ENCODE peak calls at places on chromosomes 3 and 15, in nine cellular contexts. One of them, this sample, is unnamed.

GRCh38 chr3:32238816-32239637 is 547 bp downstream of the CMTM8 start:
- DNase-seq in lower lobe of right lung: peak; percentile 64
- DNase-seq in fibroblast of lung: peak; percentile 46
- DNase-seq in heart right ventricle: peak; percentile 38
- DNase-seq in RWPE1: peak; percentile 14
- DNase-seq in PC-3: peak; percentile 39
- DNase-seq in transverse colon: peak; percentile 31
- DNase-seq in stomach: peak; percentile 34
- DNase-seq in body of pancreas: peak; percentile 68
- DNase-seq in this sample: peak; percentile 53

GRCh38 chr15:70264014-70264492 is 166.3 kb upstream of the TLE3 start:
- DNase-seq in stomach: no peak
- DNase-seq in transverse colon: no peak
- DNase-seq in lower lobe of right lung: no peak
- DNase-seq in heart right ventricle: peak; percentile 46
- DNase-seq in fibroblast of lung: peak; percentile 84
- DNase-seq in body of pancreas: no peak
- DNase-seq in RWPE1: no peak
- DNase-seq in PC-3: no peak
- DNase-seq in this sample: no peak

GRCh38 chr15:98169551-98169950 is 209.0 kb downstream of the ARRDC4 start:
- DNase-seq in PC-3: no peak
- DNase-seq in body of pancreas: no peak
- DNase-seq in transverse colon: no peak
- DNase-seq in lower lobe of right lung: no peak
- DNase-seq in fibroblast of lung: no peak
- DNase-seq in heart right ventricle: no peak
- DNase-seq in stomach: no peak
- DNase-seq in RWPE1: no peak
- DNase-seq in this sample: no peak

GRCh38 chr3:29140706-29141105 is 140.2 kb upstream of the RBMS3 start:
- DNase-seq in transverse colon: no peak
- DNase-seq in lower lobe of right lung: no peak
- DNase-seq in heart right ventricle: no peak
- DNase-seq in PC-3: no peak
- DNase-seq in body of pancreas: no peak
- DNase-seq in fibroblast of lung: peak; percentile 16
- DNase-seq in stomach: no peak
- DNase-seq in RWPE1: no peak
- DNase-seq in this sample: no peak

GRCh38 chr3:108489776-108490175 is 20.6 kb downstream of the MYH15 start:
- DNase-seq in fibroblast of lung: peak; percentile 34
- DNase-seq in heart right ventricle: peak; percentile 15
- DNase-seq in body of pancreas: no peak
- DNase-seq in lower lobe of right lung: no peak
- DNase-seq in stomach: no peak
- DNase-seq in transverse colon: no peak
- DNase-seq in PC-3: peak; percentile 71
- DNase-seq in RWPE1: peak; percentile 50
- DNase-seq in this sample: peak; percentile 35

GRCh38 chr15:77886805-77887448 is 190.6 kb downstream of the TBC1D2B start:
- DNase-seq in PC-3: no peak
- DNase-seq in body of pancreas: no peak
- DNase-seq in transverse colon: no peak
- DNase-seq in fibroblast of lung: no peak
- DNase-seq in heart right ventricle: no peak
- DNase-seq in stomach: no peak
- DNase-seq in RWPE1: no peak
- DNase-seq in lower lobe of right lung: no peak
- DNase-seq in this sample: no peak

GRCh38 chr3:104411760-104412159 is 954.9 kb upstream of the ALCAM start:
- DNase-seq in transverse colon: no peak
- DNase-seq in body of pancreas: no peak
- DNase-seq in fibroblast of lung: peak; percentile 1
- DNase-seq in heart right ventricle: no peak
- DNase-seq in lower lobe of right lung: no peak
- DNase-seq in stomach: no peak
- DNase-seq in PC-3: no peak
- DNase-seq in RWPE1: no peak
- DNase-seq in this sample: no peak

GRCh38 chr15:64857421-64857820 is 15.7 kb downstream of the PLEKHO2 start:
- DNase-seq in body of pancreas: no peak
- DNase-seq in heart right ventricle: no peak
- DNase-seq in transverse colon: no peak
- DNase-seq in lower lobe of right lung: no peak
- DNase-seq in RWPE1: peak; percentile 31
- DNase-seq in PC-3: no peak
- DNase-seq in stomach: no peak
- DNase-seq in fibroblast of lung: peak; percentile 79
- DNase-seq in this sample: no peak

GRCh38 chr15:42736178-42736792 is 643 bp downstream of the CDAN1 start:
- DNase-seq in RWPE1: peak; percentile 42
- DNase-seq in transverse colon: no peak
- DNase-seq in fibroblast of lung: peak; percentile 7
- DNase-seq in PC-3: peak; percentile 7
- DNase-seq in body of pancreas: no peak
- DNase-seq in heart right ventricle: no peak
- DNase-seq in lower lobe of right lung: no peak
- DNase-seq in stomach: no peak
- DNase-seq in this sample: no peak
- H3K27ac ChIP-seq in RWPE1: peak overlapping the region; percentile 81
- H3K27ac ChIP-seq in transverse colon: peak overlapping the region; percentile 93
- H3K27ac ChIP-seq in fibroblast of lung: peak overlapping the region; percentile 56
- H3K27ac ChIP-seq in PC-3: no peak overlapping the region
- H3K27ac ChIP-seq in body of pancreas: peak overlapping the region; percentile 91
- H3K27ac ChIP-seq in heart right ventricle: peak overlapping the region; percentile 92
- H3K27ac ChIP-seq in lower lobe of right lung: peak overlapping the region; percentile 89
- H3K27ac ChIP-seq in stomach: peak overlapping the region; percentile 91
- H3K27ac ChIP-seq in this sample: peak overlapping the region; percentile 63

GRCh38 chr3:126543457-126544090 is 15.2 kb downstream of the C3orf22 start:
- DNase-seq in PC-3: no peak
- DNase-seq in fibroblast of lung: no peak
- DNase-seq in RWPE1: no peak
- DNase-seq in body of pancreas: no peak
- DNase-seq in transverse colon: peak; percentile 3
- DNase-seq in heart right ventricle: no peak
- DNase-seq in lower lobe of right lung: peak; percentile 39
- DNase-seq in stomach: peak; percentile 10
- DNase-seq in this sample: no peak

GRCh38 chr3:126540946-126541627 is 17.1 kb downstream of the CHST13 start:
- DNase-seq in stomach: no peak
- DNase-seq in heart right ventricle: no peak
- DNase-seq in lower lobe of right lung: peak; percentile 41
- DNase-seq in fibroblast of lung: no peak
- DNase-seq in RWPE1: no peak
- DNase-seq in transverse colon: peak; percentile 5
- DNase-seq in body of pancreas: no peak
- DNase-seq in PC-3: no peak
- DNase-seq in this sample: no peak

GRCh38 chr3:126542340-126543241 is 16.1 kb downstream of the C3orf22 start:
- DNase-seq in stomach: peak; percentile 11
- DNase-seq in body of pancreas: peak; percentile 9
- DNase-seq in heart right ventricle: no peak
- DNase-seq in lower lobe of right lung: peak; percentile 38
- DNase-seq in transverse colon: peak; percentile 6
- DNase-seq in RWPE1: no peak
- DNase-seq in fibroblast of lung: no peak
- DNase-seq in PC-3: no peak
- DNase-seq in this sample: no peak

GRCh38 chr3:126540342-126540849 is 16.4 kb downstream of the CHST13 start:
- DNase-seq in lower lobe of right lung: peak; percentile 45
- DNase-seq in body of pancreas: no peak
- DNase-seq in fibroblast of lung: peak; percentile 90
- DNase-seq in stomach: no peak
- DNase-seq in transverse colon: peak; percentile 20
- DNase-seq in RWPE1: peak; percentile 70
- DNase-seq in PC-3: peak; percentile 91
- DNase-seq in heart right ventricle: peak; percentile 34
- DNase-seq in this sample: no peak

GRCh38 chr3:126541628-126542339 is 16.9 kb downstream of the C3orf22 start:
- DNase-seq in RWPE1: no peak
- DNase-seq in heart right ventricle: no peak
- DNase-seq in body of pancreas: no peak
- DNase-seq in PC-3: no peak
- DNase-seq in transverse colon: peak; percentile 1
- DNase-seq in fibroblast of lung: no peak
- DNase-seq in stomach: peak; percentile 9
- DNase-seq in lower lobe of right lung: peak; percentile 42
- DNase-seq in this sample: no peak
- H3K27ac ChIP-seq in RWPE1: no peak overlapping the region
- H3K27ac ChIP-seq in heart right ventricle: no peak overlapping the region
- H3K27ac ChIP-seq in body of pancreas: no peak overlapping the region
- H3K27ac ChIP-seq in PC-3: no peak overlapping the region
- H3K27ac ChIP-seq in transverse colon: no peak overlapping the region
- H3K27ac ChIP-seq in fibroblast of lung: no peak overlapping the region
- H3K27ac ChIP-seq in stomach: no peak overlapping the region
- H3K27ac ChIP-seq in lower lobe of right lung: no peak overlapping the region
- H3K27ac ChIP-seq in this sample: no peak overlapping the region

GRCh38 chr3:65960087-65960486 is 78.6 kb downstream of the MAGI1 start:
- DNase-seq in RWPE1: no peak
- DNase-seq in stomach: no peak
- DNase-seq in heart right ventricle: no peak
- DNase-seq in body of pancreas: no peak
- DNase-seq in fibroblast of lung: peak; percentile 90
- DNase-seq in PC-3: no peak
- DNase-seq in lower lobe of right lung: no peak
- DNase-seq in transverse colon: no peak
- DNase-seq in this sample: no peak

GRCh38 chr3:65967376-65967775 is 71.3 kb downstream of the MAGI1 start:
- DNase-seq in body of pancreas: no peak
- DNase-seq in stomach: no peak
- DNase-seq in transverse colon: no peak
- DNase-seq in heart right ventricle: no peak
- DNase-seq in PC-3: no peak
- DNase-seq in fibroblast of lung: no peak
- DNase-seq in RWPE1: no peak
- DNase-seq in lower lobe of right lung: no peak
- DNase-seq in this sample: no peak

GRCh38 chr3:65961128-65961527 is 77.6 kb downstream of the MAGI1 start:
- DNase-seq in RWPE1: no peak
- DNase-seq in body of pancreas: no peak
- DNase-seq in heart right ventricle: no peak
- DNase-seq in fibroblast of lung: no peak
- DNase-seq in PC-3: no peak
- DNase-seq in transverse colon: no peak
- DNase-seq in stomach: no peak
- DNase-seq in lower lobe of right lung: no peak
- DNase-seq in this sample: peak; percentile 23

GRCh38 chr3:65961733-65962132 is 77.0 kb downstream of the MAGI1 start:
- DNase-seq in PC-3: no peak
- DNase-seq in body of pancreas: no peak
- DNase-seq in transverse colon: no peak
- DNase-seq in heart right ventricle: no peak
- DNase-seq in stomach: no peak
- DNase-seq in RWPE1: no peak
- DNase-seq in lower lobe of right lung: no peak
- DNase-seq in fibroblast of lung: peak; percentile 69
- DNase-seq in this sample: peak; percentile 43

DNA sequence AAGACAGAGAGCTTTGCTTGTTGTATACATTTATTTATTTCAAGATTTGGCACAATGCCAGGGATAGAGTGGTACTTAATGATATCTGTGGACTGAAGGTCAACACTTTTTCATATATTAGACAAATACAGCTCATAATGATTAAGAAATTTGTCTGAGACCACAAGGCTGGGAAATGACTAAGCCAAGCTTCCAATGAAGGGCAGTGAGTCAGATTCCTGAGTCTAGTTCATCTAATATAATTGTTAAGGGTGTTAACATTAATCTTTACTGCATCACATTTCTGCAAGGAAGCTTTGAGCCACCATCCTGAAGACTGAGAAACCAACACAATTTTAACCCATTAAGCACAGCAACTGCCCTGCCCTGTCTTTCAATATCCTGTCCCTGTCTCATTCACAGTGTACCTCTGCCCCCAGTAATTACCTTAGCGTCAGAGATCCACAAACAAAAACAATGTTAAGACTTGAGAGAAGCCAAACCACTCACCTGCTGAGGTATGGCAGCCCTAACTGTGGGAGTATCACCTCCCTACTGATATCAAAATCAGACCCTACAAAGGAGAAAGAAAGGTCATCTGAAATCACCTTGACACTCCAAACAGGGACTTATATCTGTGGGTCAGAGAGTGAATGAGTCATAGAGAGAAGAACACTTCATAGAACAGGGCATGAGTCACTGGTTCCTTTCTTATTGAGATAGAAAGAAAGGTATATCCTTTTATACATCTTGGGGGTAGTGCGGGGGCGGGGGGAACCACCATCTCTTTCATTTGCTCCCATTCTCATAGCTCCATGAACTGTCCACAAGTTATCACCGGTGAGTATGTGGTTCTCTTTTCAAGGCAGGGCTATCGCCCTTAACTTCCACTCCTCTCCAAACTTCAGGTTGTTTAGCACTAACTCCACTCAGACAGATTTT is 74.7 kb downstream of the MAGI1 start:
- DNase-seq in PC-3: peak; percentile 74
- DNase-seq in lower lobe of right lung: no peak
- DNase-seq in stomach: no peak
- DNase-seq in RWPE1: peak; percentile 77
- DNase-seq in body of pancreas: no peak
- DNase-seq in heart right ventricle: no peak
- DNase-seq in transverse colon: no peak
- DNase-seq in fibroblast of lung: peak; percentile 96
- DNase-seq in this sample: peak; percentile 89
- H3K27ac ChIP-seq in PC-3: peak overlapping the region; percentile 96
- H3K27ac ChIP-seq in lower lobe of right lung: no peak overlapping the region
- H3K27ac ChIP-seq in stomach: peak overlapping the region; percentile 59
- H3K27ac ChIP-seq in RWPE1: no peak overlapping the region
- H3K27ac ChIP-seq in body of pancreas: peak overlapping the region; percentile 54
- H3K27ac ChIP-seq in heart right ventricle: no peak overlapping the region
- H3K27ac ChIP-seq in transverse colon: peak overlapping the region; percentile 50
- H3K27ac ChIP-seq in fibroblast of lung: no peak overlapping the region
- H3K27ac ChIP-seq in this sample: peak overlapping the region; percentile 77

GRCh38 chr3:116135462-116135861 is 309.8 kb downstream of the LSAMP start:
- DNase-seq in transverse colon: peak; percentile 14
- DNase-seq in RWPE1: no peak
- DNase-seq in lower lobe of right lung: no peak
- DNase-seq in fibroblast of lung: peak; percentile 96
- DNase-seq in stomach: no peak
- DNase-seq in body of pancreas: peak; percentile 12
- DNase-seq in PC-3: peak; percentile 18
- DNase-seq in heart right ventricle: peak; percentile 45
- DNase-seq in this sample: no peak

GRCh38 chr3:116145613-116146012 is 299.7 kb downstream of the LSAMP start:
- DNase-seq in lower lobe of right lung: no peak
- DNase-seq in stomach: no peak
- DNase-seq in transverse colon: no peak
- DNase-seq in RWPE1: no peak
- DNase-seq in body of pancreas: no peak
- DNase-seq in fibroblast of lung: no peak
- DNase-seq in PC-3: no peak
- DNase-seq in heart right ventricle: no peak
- DNase-seq in this sample: no peak

GRCh38 chr3:116141724-116142123 is 303.6 kb downstream of the LSAMP start:
- DNase-seq in RWPE1: no peak
- DNase-seq in body of pancreas: no peak
- DNase-seq in heart right ventricle: no peak
- DNase-seq in fibroblast of lung: peak; percentile 55
- DNase-seq in PC-3: peak; percentile 9
- DNase-seq in stomach: no peak
- DNase-seq in lower lobe of right lung: no peak
- DNase-seq in transverse colon: no peak
- DNase-seq in this sample: no peak

GRCh38 chr3:116139607-116140006 is 305.7 kb downstream of the LSAMP start:
- DNase-seq in transverse colon: no peak
- DNase-seq in fibroblast of lung: peak; percentile 26
- DNase-seq in heart right ventricle: no peak
- DNase-seq in stomach: no peak
- DNase-seq in lower lobe of right lung: no peak
- DNase-seq in body of pancreas: no peak
- DNase-seq in PC-3: no peak
- DNase-seq in RWPE1: no peak
- DNase-seq in this sample: no peak

GRCh38 chr3:116140100-116140689 is 305.1 kb downstream of the LSAMP start:
- DNase-seq in heart right ventricle: no peak
- DNase-seq in fibroblast of lung: peak; percentile 32
- DNase-seq in stomach: no peak
- DNase-seq in lower lobe of right lung: no peak
- DNase-seq in RWPE1: peak; percentile 19
- DNase-seq in PC-3: peak; percentile 74
- DNase-seq in transverse colon: no peak
- DNase-seq in body of pancreas: no peak
- DNase-seq in this sample: peak; percentile 7
- H3K27ac ChIP-seq in heart right ventricle: no peak overlapping the region
- H3K27ac ChIP-seq in fibroblast of lung: no peak overlapping the region
- H3K27ac ChIP-seq in stomach: no peak overlapping the region
- H3K27ac ChIP-seq in lower lobe of right lung: no peak overlapping the region
- H3K27ac ChIP-seq in RWPE1: no peak overlapping the region
- H3K27ac ChIP-seq in PC-3: no peak overlapping the region
- H3K27ac ChIP-seq in transverse colon: peak overlapping the region; percentile 50
- H3K27ac ChIP-seq in body of pancreas: no peak overlapping the region
- H3K27ac ChIP-seq in this sample: no peak overlapping the region